ENCODE peak calls at places on chromosomes 2 and 18, in six cellular contexts. F, V, C, I, U and K are unnamed samples.

GRCh38 chr2:239268082-239268481 is 132.7 kb downstream of the HDAC4 start:
- DNase-seq in F (no peak), C (no peak), U (no peak), I (no peak), V (no peak), K (no peak)

GRCh38 chr2:283996-284794 is 3.7 kb downstream of the ALKAL2 start:
- DNase-seq in F (no peak), I (no peak), V (no peak), C (no peak), U (no peak), K (no peak)

GRCh38 chr2:14535156-14535555 is 97.4 kb upstream of the LRATD1 start:
- DNase-seq in I (no peak), F (no peak), V (no peak), U (no peak), C (no peak), K (no peak)

GRCh38 chr2:33419548-33420255 is 56.7 kb upstream of the RASGRP3 start:
- DNase-seq in U (no peak), C (no peak), V (no peak), F (no peak), I (no peak), K (peak)

GRCh38 chr2:29460191-29460590 is 345.0 kb downstream of the CLIP4 start:
- DNase-seq in C (no peak), I (no peak), V (no peak), F (no peak), U (no peak), K (no peak)

GRCh38 chr18:53817976-53818950 is 406.2 kb downstream of the MBD2 start:
- DNase-seq in I (no peak), U (peak), F (no peak), C (no peak), V (no peak), K (no peak)

GRCh38 chr2:58377181-58377580 is 136.1 kb upstream of the FANCL start:
- DNase-seq in U (no peak), F (no peak), I (no peak), V (no peak), C (no peak), K (no peak)

GRCh38 chr2:56244911-56245530 is 61.2 kb downstream of the CCDC85A start:
- DNase-seq in C (no peak), F (no peak), U (no peak), V (no peak), I (no peak), K (peak)

GRCh38 chr2:177998006-177998405 is 74.6 kb downstream of the PDE11A start:
- DNase-seq in C (no peak), I (no peak), F (no peak), V (peak), U (peak), K (peak)

GRCh38 chr2:37414470-37414949 is 70.1 kb downstream of the QPCT start:
- DNase-seq in C (no peak), V (no peak), I (no peak), U (peak), F (no peak), K (peak)

GRCh38 chr2:225002656-225003045 is 39.6 kb downstream of the DOCK10 start:
- DNase-seq in I (no peak), F (no peak), U (peak), V (no peak), C (no peak), K (peak)

GRCh38 chr2:38444247-38444646 is 67.2 kb upstream of the ATL2 start:
- DNase-seq in F (no peak), V (no peak), U (no peak), I (no peak), C (no peak), K (no peak)

GRCh38 chr18:59249186-59249774 is 24.0 kb downstream of the RAX start:
- DNase-seq in I (peak), C (no peak), U (peak), V (peak), F (no peak), K (peak)

GRCh38 chr2:194591192-194591591 is 1065.8 kb upstream of the SLC39A10 start:
- DNase-seq in F (no peak), C (no peak), V (no peak), U (no peak), I (no peak), K (no peak)

GRCh38 chr2:2805263-2805662 is 474.2 kb upstream of the MYT1L start:
- DNase-seq in U (no peak), F (no peak), I (no peak), C (no peak), V (no peak), K (no peak)

GRCh38 chr2:239606955-239607794 is 206.4 kb upstream of the HDAC4 start:
- DNase-seq in C (no peak), U (no peak), V (no peak), F (no peak), I (no peak), K (no peak)

GRCh38 chr18:79809482-79810192 is 11.9 kb downstream of the KCNG2 start:
- DNase-seq in C (no peak), U (no peak), V (no peak), I (no peak), F (no peak), K (no peak)

GRCh38 chr18:36281941-36282340 is 15.6 kb upstream of the FHOD3 start:
- DNase-seq in U (no peak), C (no peak), V (no peak), F (no peak), I (no peak), K (no peak)

GRCh38 chr2:230441188-230441897 is 25.3 kb downstream of the SP100 start:
- DNase-seq in U (no peak), C (peak), F (no peak), V (no peak), I (no peak), K (peak)

GRCh38 chr2:30421551-30422436 is 25.3 kb upstream of the LCLAT1 start:
- DNase-seq in C (no peak), I (no peak), V (peak), F (no peak), U (no peak), K (peak)

GRCh38 chr18:26549103-26549485 is 741 bp upstream of the KCTD1 start:
- DNase-seq in F (no peak), V (no peak), I (peak), C (no peak), U (peak), K (peak)